ENCODE peak calls at places on chromosomes 11 and 22, in eight cellular contexts. One of them, this sample, is unnamed. For H3K36me3, the result is how much of the 10 kb centered on the place peaks cover.

GRCh38 chr11:23124996-23125395 is 264.7 kb upstream of the CCDC179 start:
- DNase-seq in IMR-90: no peak
- DNase-seq in testis: no peak
- DNase-seq in uterus: no peak
- DNase-seq in adrenal gland: no peak
- DNase-seq in right lobe of liver: no peak
- DNase-seq in heart left ventricle: no peak
- DNase-seq in sigmoid colon: no peak
- DNase-seq in this sample: no peak

GRCh38 chr11:30729187-30729713 is 143.1 kb upstream of the MPPED2 start:
- DNase-seq in sigmoid colon: no peak
- DNase-seq in testis: no peak
- DNase-seq in heart left ventricle: no peak
- DNase-seq in uterus: no peak
- DNase-seq in right lobe of liver: no peak
- DNase-seq in adrenal gland: no peak
- DNase-seq in IMR-90: no peak
- DNase-seq in this sample: no peak

GRCh38 chr22:28906312-28906711 is 22.9 kb downstream of the ZNRF3 start:
- DNase-seq in heart left ventricle: no peak
- DNase-seq in sigmoid colon: no peak
- DNase-seq in testis: no peak
- DNase-seq in adrenal gland: no peak
- DNase-seq in right lobe of liver: no peak
- DNase-seq in IMR-90: no peak
- DNase-seq in uterus: no peak
- DNase-seq in this sample: no peak

GRCh38 chr22:25002241-25002985 is 49.9 kb downstream of the KIAA1671 start:
- DNase-seq in uterus: no peak
- DNase-seq in sigmoid colon: no peak
- DNase-seq in IMR-90: no peak
- DNase-seq in heart left ventricle: no peak
- DNase-seq in adrenal gland: no peak
- DNase-seq in testis: no peak
- DNase-seq in right lobe of liver: no peak
- DNase-seq in this sample: no peak

GRCh38 chr11:63687845-63688244 is 6.5 kb downstream of the RTN3 start:
- DNase-seq in heart left ventricle: no peak
- DNase-seq in uterus: no peak
- DNase-seq in sigmoid colon: no peak
- DNase-seq in adrenal gland: no peak
- DNase-seq in right lobe of liver: no peak
- DNase-seq in testis: no peak
- DNase-seq in IMR-90: no peak
- DNase-seq in this sample: no peak

GRCh38 chr22:38871360-38872171 is 450 bp downstream of the CBX6 start:
- DNase-seq in heart left ventricle: no peak
- DNase-seq in testis: peak
- DNase-seq in IMR-90: no peak
- DNase-seq in uterus: no peak
- DNase-seq in sigmoid colon: peak
- DNase-seq in adrenal gland: peak
- DNase-seq in right lobe of liver: peak
- DNase-seq in this sample: peak

GRCh38 chr22:29742319-29742718 is 22.5 kb downstream of the CABP7 start:
- DNase-seq in adrenal gland: no peak
- DNase-seq in testis: no peak
- DNase-seq in right lobe of liver: no peak
- DNase-seq in uterus: no peak
- DNase-seq in IMR-90: no peak
- DNase-seq in heart left ventricle: peak
- DNase-seq in sigmoid colon: no peak
- DNase-seq in this sample: no peak

GRCh38 chr22:37145415-37146385 is 4.0 kb downstream of the IL2RB start:
- DNase-seq in heart left ventricle: peak
- DNase-seq in right lobe of liver: no peak
- DNase-seq in uterus: no peak
- DNase-seq in testis: no peak
- DNase-seq in IMR-90: peak
- DNase-seq in sigmoid colon: no peak
- DNase-seq in adrenal gland: no peak
- DNase-seq in this sample: no peak

GRCh38 chr22:37186228-37186996 is 1.6 kb downstream of the C1QTNF6 start:
- DNase-seq in right lobe of liver: peak
- DNase-seq in heart left ventricle: peak
- DNase-seq in adrenal gland: no peak
- DNase-seq in IMR-90: peak
- DNase-seq in sigmoid colon: peak
- DNase-seq in testis: no peak
- DNase-seq in uterus: no peak
- DNase-seq in this sample: no peak

GRCh38 chr22:22408731-22409696 is 99.5 kb downstream of the ZNF280B start:
- DNase-seq in sigmoid colon: no peak
- DNase-seq in uterus: no peak
- DNase-seq in IMR-90: peak
- DNase-seq in heart left ventricle: no peak
- DNase-seq in adrenal gland: peak
- DNase-seq in right lobe of liver: no peak
- DNase-seq in testis: peak
- DNase-seq in this sample: no peak

GRCh38 chr11:43834291-43834690 is 46.3 kb upstream of the ALKBH3 start:
- DNase-seq in uterus: no peak
- DNase-seq in sigmoid colon: no peak
- DNase-seq in heart left ventricle: no peak
- DNase-seq in IMR-90: no peak
- DNase-seq in testis: no peak
- DNase-seq in adrenal gland: no peak
- DNase-seq in right lobe of liver: no peak
- DNase-seq in this sample: no peak

GRCh38 chr22:26395926-26396325 is 33.1 kb upstream of the ASPHD2 start:
- DNase-seq in right lobe of liver: no peak
- DNase-seq in testis: no peak
- DNase-seq in sigmoid colon: no peak
- DNase-seq in adrenal gland: no peak
- DNase-seq in heart left ventricle: no peak
- DNase-seq in uterus: no peak
- DNase-seq in IMR-90: no peak
- DNase-seq in this sample: no peak

GRCh38 chr11:119207300-119207570 is 1.1 kb downstream of the CBL start:
- DNase-seq in testis: no peak
- DNase-seq in uterus: no peak
- DNase-seq in sigmoid colon: no peak
- DNase-seq in heart left ventricle: no peak
- DNase-seq in IMR-90: no peak
- DNase-seq in right lobe of liver: no peak
- DNase-seq in adrenal gland: no peak
- DNase-seq in this sample: no peak

GRCh38 chr11:15911377-15912044 is 444.8 kb downstream of the SOX6 start:
- DNase-seq in heart left ventricle: peak
- DNase-seq in right lobe of liver: no peak
- DNase-seq in IMR-90: peak
- DNase-seq in uterus: peak
- DNase-seq in sigmoid colon: no peak
- DNase-seq in testis: peak
- DNase-seq in adrenal gland: peak
- DNase-seq in this sample: no peak

GRCh38 chr11:68270334-68271022 is 1.3 kb downstream of the C11orf24 start:
- DNase-seq in right lobe of liver: no peak
- DNase-seq in IMR-90: no peak
- DNase-seq in uterus: no peak
- DNase-seq in sigmoid colon: no peak
- DNase-seq in adrenal gland: no peak
- DNase-seq in testis: no peak
- DNase-seq in heart left ventricle: no peak
- DNase-seq in this sample: no peak

GRCh38 chr22:44937216-44937615 is 72.6 kb downstream of the PHF21B start:
- DNase-seq in testis: no peak
- DNase-seq in sigmoid colon: no peak
- DNase-seq in heart left ventricle: no peak
- DNase-seq in IMR-90: no peak
- DNase-seq in uterus: no peak
- DNase-seq in right lobe of liver: no peak
- DNase-seq in adrenal gland: no peak
- DNase-seq in this sample: no peak

GRCh38 chr11:44573333-44573732 is 7.9 kb downstream of the CD82 start:
- DNase-seq in uterus: no peak
- DNase-seq in right lobe of liver: no peak
- DNase-seq in adrenal gland: no peak
- DNase-seq in testis: no peak
- DNase-seq in sigmoid colon: no peak
- DNase-seq in IMR-90: peak
- DNase-seq in heart left ventricle: no peak
- DNase-seq in this sample: no peak

GRCh38 chr22:39453765-39454378 is 2.9 kb upstream of the MGAT3 start:
- DNase-seq in sigmoid colon: no peak
- DNase-seq in IMR-90: peak
- DNase-seq in uterus: no peak
- DNase-seq in adrenal gland: no peak
- DNase-seq in heart left ventricle: no peak
- DNase-seq in testis: no peak
- DNase-seq in right lobe of liver: no peak
- DNase-seq in this sample: no peak

GRCh38 chr11:112161012-112161411 is 2.9 kb downstream of the IL18 start:
- DNase-seq in heart left ventricle: no peak
- DNase-seq in uterus: no peak
- DNase-seq in right lobe of liver: no peak
- DNase-seq in testis: no peak
- DNase-seq in sigmoid colon: no peak
- DNase-seq in IMR-90: no peak
- DNase-seq in adrenal gland: no peak
- DNase-seq in this sample: no peak

GRCh38 chr11:313787-314547 is at the start of gene IFITM1:
- DNase-seq in IMR-90: peak
- DNase-seq in sigmoid colon: no peak
- DNase-seq in right lobe of liver: peak
- DNase-seq in uterus: no peak
- DNase-seq in heart left ventricle: peak
- DNase-seq in testis: peak
- DNase-seq in adrenal gland: no peak
- DNase-seq in this sample: peak
- TF ChIP-seq POLR2A in IMR-90: no peak
- TF ChIP-seq POLR2A in sigmoid colon: peak
- TF ChIP-seq POLR2A in right lobe of liver: peak
- TF ChIP-seq POLR2A in uterus: peak
- TF ChIP-seq POLR2A in heart left ventricle: peak
- TF ChIP-seq POLR2A in testis: peak
- TF ChIP-seq POLR2A in adrenal gland: peak
- TF ChIP-seq POLR2A in this sample: peak

GRCh38 chr11:74954199-74954598 is 5.1 kb downstream of the SPCS2 start:
- DNase-seq in IMR-90: no peak
- DNase-seq in heart left ventricle: no peak
- DNase-seq in testis: no peak
- DNase-seq in adrenal gland: no peak
- DNase-seq in uterus: no peak
- DNase-seq in sigmoid colon: no peak
- DNase-seq in right lobe of liver: no peak
- DNase-seq in this sample: no peak

GRCh38 chr11:74957937-74958629 is 9.0 kb downstream of the SPCS2 start:
- DNase-seq in heart left ventricle: no peak
- DNase-seq in IMR-90: no peak
- DNase-seq in testis: no peak
- DNase-seq in uterus: no peak
- DNase-seq in sigmoid colon: no peak
- DNase-seq in adrenal gland: no peak
- DNase-seq in right lobe of liver: no peak
- DNase-seq in this sample: no peak

GRCh38 chr11:74953448-74953847 is 4.4 kb downstream of the SPCS2 start:
- DNase-seq in uterus: no peak
- DNase-seq in adrenal gland: no peak
- DNase-seq in sigmoid colon: no peak
- DNase-seq in right lobe of liver: no peak
- DNase-seq in testis: no peak
- DNase-seq in IMR-90: no peak
- DNase-seq in heart left ventricle: no peak
- DNase-seq in this sample: no peak

GRCh38 chr11:74952752-74953151 is 3.7 kb downstream of the SPCS2 start:
- DNase-seq in right lobe of liver: no peak
- DNase-seq in heart left ventricle: no peak
- DNase-seq in testis: no peak
- DNase-seq in IMR-90: no peak
- DNase-seq in adrenal gland: no peak
- DNase-seq in uterus: no peak
- DNase-seq in sigmoid colon: no peak
- DNase-seq in this sample: no peak

GRCh38 chr11:74956387-74956786 is 7.3 kb downstream of the SPCS2 start:
- DNase-seq in uterus: no peak
- DNase-seq in heart left ventricle: no peak
- DNase-seq in testis: no peak
- DNase-seq in sigmoid colon: no peak
- DNase-seq in right lobe of liver: no peak
- DNase-seq in adrenal gland: no peak
- DNase-seq in IMR-90: no peak
- DNase-seq in this sample: no peak
- H3K36me3 ChIP-seq in uterus: under half
- H3K36me3 ChIP-seq in heart left ventricle: under half
- H3K36me3 ChIP-seq in testis: under half
- H3K36me3 ChIP-seq in sigmoid colon: under half
- H3K36me3 ChIP-seq in right lobe of liver: under half
- H3K36me3 ChIP-seq in adrenal gland: under half
- H3K36me3 ChIP-seq in IMR-90: under half
- H3K36me3 ChIP-seq in this sample: under half

DNA sequence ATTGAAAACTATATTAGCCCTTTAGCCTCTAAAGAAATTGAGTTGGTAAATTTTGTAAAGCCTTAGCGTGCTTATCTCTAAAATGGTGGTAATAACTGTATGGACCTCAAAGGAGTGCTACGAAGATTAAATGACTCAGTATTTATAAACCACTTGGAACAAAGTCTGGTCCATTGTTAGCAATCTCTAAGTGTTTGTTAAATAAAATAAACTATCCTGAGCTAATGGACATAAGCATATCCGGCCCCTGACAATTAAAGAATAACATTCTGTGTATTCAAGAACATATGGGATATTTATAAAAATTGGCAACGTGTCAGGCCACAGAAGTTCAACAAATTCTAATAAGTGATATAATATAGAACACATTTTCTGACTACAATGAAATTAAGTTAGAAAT is 70.9 kb downstream of the MYEOV start:
- DNase-seq in right lobe of liver: no peak
- DNase-seq in IMR-90: peak
- DNase-seq in sigmoid colon: no peak
- DNase-seq in uterus: no peak
- DNase-seq in adrenal gland: no peak
- DNase-seq in testis: no peak
- DNase-seq in heart left ventricle: no peak
- DNase-seq in this sample: no peak
- TF ChIP-seq POLR2A in right lobe of liver: no peak
- TF ChIP-seq POLR2A in IMR-90: no peak
- TF ChIP-seq POLR2A in sigmoid colon: no peak
- TF ChIP-seq POLR2A in uterus: no peak
- TF ChIP-seq POLR2A in adrenal gland: no peak
- TF ChIP-seq POLR2A in testis: no peak
- TF ChIP-seq POLR2A in heart left ventricle: no peak
- TF ChIP-seq POLR2A in this sample: no peak

DNA sequence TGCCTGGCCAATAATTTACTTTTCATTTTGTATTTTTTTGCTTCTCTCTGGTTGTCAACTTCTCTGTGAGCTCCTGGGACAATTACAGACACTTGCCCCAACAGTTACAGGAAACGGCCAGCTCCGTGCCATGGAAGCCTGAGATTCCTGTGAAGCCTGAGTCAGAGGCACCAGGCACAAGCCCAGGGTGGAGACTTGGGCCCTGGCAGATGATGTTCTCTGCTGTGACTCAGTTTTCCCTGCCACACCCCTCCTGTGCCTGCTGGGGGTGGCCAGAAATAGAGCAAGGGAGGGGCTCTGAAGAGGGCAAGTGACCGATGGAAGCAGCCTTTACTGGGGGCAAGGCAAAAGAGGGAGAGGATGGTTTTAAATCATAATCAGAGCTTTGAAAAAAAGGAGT is 4.9 kb downstream of the ATP5MGL start:
- DNase-seq in testis: no peak
- DNase-seq in sigmoid colon: peak
- DNase-seq in uterus: no peak
- DNase-seq in IMR-90: peak
- DNase-seq in heart left ventricle: no peak
- DNase-seq in right lobe of liver: no peak
- DNase-seq in adrenal gland: peak
- DNase-seq in this sample: no peak
- H3K36me3 ChIP-seq in testis: under half
- H3K36me3 ChIP-seq in sigmoid colon: under half
- H3K36me3 ChIP-seq in uterus: under half
- H3K36me3 ChIP-seq in IMR-90: under half
- H3K36me3 ChIP-seq in heart left ventricle: under half
- H3K36me3 ChIP-seq in right lobe of liver: under half
- H3K36me3 ChIP-seq in adrenal gland: half or more
- H3K36me3 ChIP-seq in this sample: under half